ENCODE peak calls at places on chromosomes 4 and X, in four cellular contexts. One of them, this sample, is unnamed.

GRCh38 chr4:84596826-84597225 is 13.9 kb downstream of the CDS1 start:
- DNase-seq in choroid plexus epithelial cell: no peak
- DNase-seq in GM12891: no peak
- DNase-seq in ELR: no peak
- DNase-seq in this sample: peak; percentile 82

GRCh38 chrX:140733766-140734342 is 24.3 kb downstream of the LINC00632 start:
- DNase-seq in choroid plexus epithelial cell: peak; percentile 63
- DNase-seq in GM12891: no peak
- DNase-seq in ELR: peak; percentile 64
- DNase-seq in this sample: peak; percentile 25

GRCh38 chrX:6095469-6095868 is 133.2 kb downstream of the NLGN4X start:
- DNase-seq in choroid plexus epithelial cell: no peak
- DNase-seq in GM12891: no peak
- DNase-seq in ELR: no peak
- DNase-seq in this sample: no peak

GRCh38 chrX:13891367-13892146 is 74.7 kb upstream of the GPM6B start:
- DNase-seq in choroid plexus epithelial cell: no peak
- DNase-seq in GM12891: no peak
- DNase-seq in ELR: no peak
- DNase-seq in this sample: peak; percentile 48

GRCh38 chr4:42627887-42628646 is 28.8 kb downstream of the ATP8A1 start:
- DNase-seq in choroid plexus epithelial cell: no peak
- DNase-seq in GM12891: no peak
- DNase-seq in ELR: no peak
- DNase-seq in this sample: no peak

GRCh38 chrX:10633722-10634121 is 13.3 kb upstream of the MID1 start:
- DNase-seq in choroid plexus epithelial cell: peak; percentile 89
- DNase-seq in GM12891: no peak
- DNase-seq in ELR: peak; percentile 91
- DNase-seq in this sample: peak; percentile 90

GRCh38 chrX:115719171-115719570 is 158.2 kb downstream of the PLS3 start:
- DNase-seq in choroid plexus epithelial cell: no peak
- DNase-seq in GM12891: no peak
- DNase-seq in ELR: no peak
- DNase-seq in this sample: no peak

GRCh38 chr4:865121-865465 is 39.2 kb upstream of the CPLX1 start:
- DNase-seq in choroid plexus epithelial cell: no peak
- DNase-seq in GM12891: no peak
- DNase-seq in ELR: no peak
- DNase-seq in this sample: no peak

GRCh38 chrX:54494970-54495813 is 842 bp downstream of the FGD1 start:
- DNase-seq in choroid plexus epithelial cell: no peak
- DNase-seq in GM12891: no peak
- DNase-seq in ELR: peak; percentile 52
- DNase-seq in this sample: peak; percentile 17

GRCh38 chr4:137861682-137862081 is 329.4 kb upstream of the PCDH18 start:
- DNase-seq in choroid plexus epithelial cell: peak; percentile 59
- DNase-seq in GM12891: no peak
- DNase-seq in ELR: peak; percentile 45
- DNase-seq in this sample: no peak

GRCh38 chrX:153647461-153648357 is 706 bp downstream of the DUSP9 start:
- DNase-seq in choroid plexus epithelial cell: no peak
- DNase-seq in GM12891: no peak
- DNase-seq in ELR: no peak
- DNase-seq in this sample: no peak

GRCh38 chr4:128574706-128575105 is 234.8 kb upstream of the JADE1 start:
- DNase-seq in choroid plexus epithelial cell: peak; percentile 95
- DNase-seq in GM12891: peak; percentile 49
- DNase-seq in ELR: peak; percentile 31
- DNase-seq in this sample: peak; percentile 47

GRCh38 chrX:53036149-53036548 is 12.4 kb upstream of the GPR173 start:
- DNase-seq in choroid plexus epithelial cell: no peak
- DNase-seq in GM12891: no peak
- DNase-seq in ELR: no peak
- DNase-seq in this sample: no peak

GRCh38 chr4:138910914-138911336 is 104.7 kb upstream of the NOCT start:
- DNase-seq in choroid plexus epithelial cell: peak; percentile 92
- DNase-seq in GM12891: no peak
- DNase-seq in ELR: peak; percentile 59
- DNase-seq in this sample: peak; percentile 87

GRCh38 chr4:123587983-123588494 is 191.4 kb downstream of the SPRY1 start:
- DNase-seq in choroid plexus epithelial cell: peak; percentile 77
- DNase-seq in GM12891: no peak
- DNase-seq in ELR: peak; percentile 66
- DNase-seq in this sample: peak; percentile 94

This sample was measured in mammary epithelial cell.